ENCODE peak calls at places on chromosomes 1 and 21, in five cellular contexts. J, Z, T, M and B are unnamed samples. For H3K9me3, the result is how much of the 10 kb centered on the place peaks cover.

GRCh38 chr1:201877877-201878339 is 10.8 kb upstream of the SHISA4 start:
- DNase-seq in J (no peak), Z (peak), T (peak), M (no peak), B (peak)

GRCh38 chr1:101109791-101110190 is 84.2 kb upstream of the DPH5 start:
- DNase-seq in J (no peak), Z (no peak), T (no peak), M (no peak), B (no peak)

GRCh38 chr1:167082511-167083027 is 7.6 kb downstream of the GPA33 start:
- DNase-seq in J (peak), Z (no peak), T (no peak), M (no peak), B (peak)

GRCh38 chr1:145708063-145708462 is 895 bp upstream of the PDZK1 start:
- DNase-seq in J (no peak), Z (no peak), T (no peak), M (no peak), B (no peak)

GRCh38 chr1:215992620-215993019 is 425.5 kb downstream of the KCTD3 start:
- DNase-seq in J (no peak), Z (peak), T (no peak), M (no peak), B (no peak)

GRCh38 chr1:89466307-89466925 is 58.2 kb upstream of the LRRC8B start:
- DNase-seq in J (no peak), Z (peak), T (no peak), M (no peak), B (no peak)

GRCh38 chr1:54336121-54336520 is 70.1 kb downstream of the SSBP3 start:
- DNase-seq in J (no peak), Z (no peak), T (no peak), M (no peak), B (no peak)

GRCh38 chr21:39911792-39912191 is 44.6 kb downstream of the PCP4 start:
- DNase-seq in J (no peak), Z (no peak), T (no peak), M (no peak), B (no peak)

GRCh38 chr1:95041491-95042165 is 31.1 kb downstream of the ALG14 start:
- DNase-seq in J (peak), Z (peak), T (peak), M (no peak), B (peak)

GRCh38 chr1:61641578-61642336 is 83.2 kb downstream of the TM2D1 start:
- DNase-seq in J (peak), Z (peak), T (peak), M (peak), B (peak)

GRCh38 chr1:91760487-91760886 is 125.5 kb downstream of the TGFBR3 start:
- DNase-seq in J (no peak), Z (no peak), T (no peak), M (no peak), B (no peak)

GRCh38 chr1:12034381-12034801 is 15.1 kb downstream of the MIIP start:
- DNase-seq in J (no peak), Z (peak), T (peak), M (no peak), B (no peak)

GRCh38 chr21:37358392-37358791 is 8.2 kb upstream of the DYRK1A start:
- DNase-seq in J (no peak), Z (peak), T (no peak), M (no peak), B (no peak)

GRCh38 chr1:208203127-208203847 is 40.9 kb downstream of the PLXNA2 start:
- DNase-seq in J (peak), Z (peak), T (no peak), M (peak), B (peak)

GRCh38 chr1:109906160-109906838 is 4.3 kb upstream of the CSF1 start:
- DNase-seq in J (no peak), Z (no peak), T (no peak), M (no peak), B (no peak)

GRCh38 chr1:24769656-24770651 is 24.7 kb downstream of the CLIC4 start:
- DNase-seq in J (no peak), Z (peak), T (no peak), M (no peak), B (peak)

GRCh38 chr1:21241761-21242581 is 48.3 kb downstream of the ECE1 start:
- DNase-seq in J (no peak), Z (no peak), T (no peak), M (no peak), B (no peak)

GRCh38 chr1:44281987-44282703 is 68.9 kb downstream of the DMAP1 start:
- DNase-seq in J (no peak), Z (no peak), T (no peak), M (no peak), B (no peak)

GRCh38 chr1:37797750-37798345 is 4.2 kb downstream of the MANEAL start:
- DNase-seq in J (no peak), Z (peak), T (no peak), M (no peak), B (no peak)

GRCh38 chr1:156821801-156822200 is 5.2 kb upstream of the SH2D2A start:
- DNase-seq in J (no peak), Z (peak), T (no peak), M (no peak), B (no peak)

GRCh38 chr1:4095466-4095865 is 195.4 kb upstream of the C1orf174 start:
- DNase-seq in J (no peak), Z (no peak), T (no peak), M (no peak), B (no peak)

GRCh38 chr1:56572334-56573050 is 6.9 kb downstream of the PLPP3 start:
- DNase-seq in J (no peak), Z (no peak), T (no peak), M (no peak), B (no peak)

GRCh38 chr1:201042663-201043461 is 19.3 kb upstream of the KIF21B start:
- DNase-seq in J (peak), Z (peak), T (peak), M (peak), B (peak)

GRCh38 chr1:173016409-173016808 is 34.3 kb downstream of the TNFSF18 start:
- DNase-seq in J (no peak), Z (no peak), T (no peak), M (no peak), B (no peak)

GRCh38 chr1:202004711-202005110 is 5.7 kb upstream of the ELF3 start:
- DNase-seq in J (no peak), Z (no peak), T (no peak), M (no peak), B (no peak)

GRCh38 chr1:1561801-1562470 is 12.7 kb downstream of the SSU72 start:
- DNase-seq in J (no peak), Z (no peak), T (no peak), M (no peak), B (no peak)

GRCh38 chr1:220889333-220889732 is 10.1 kb downstream of the HLX start:
- DNase-seq in J (no peak), Z (no peak), T (no peak), M (no peak), B (no peak)

GRCh38 chr1:23539698-23540266 is 8.7 kb upstream of the E2F2 start:
- DNase-seq in J (peak), Z (peak), T (peak), M (peak), B (peak)

GRCh38 chr1:41363632-41364320 is 2.5 kb downstream of the FOXO6 start:
- DNase-seq in J (no peak), Z (no peak), T (no peak), M (no peak), B (no peak)

GRCh38 chr1:56397811-56398231 is 181.5 kb downstream of the PLPP3 start:
- DNase-seq in J (no peak), Z (peak), T (no peak), M (no peak), B (no peak)

GRCh38 chr1:113856011-113856410 is 15.5 kb downstream of the PTPN22 start:
- DNase-seq in J (no peak), Z (no peak), T (no peak), M (no peak), B (no peak)

GRCh38 chr1:24830680-24831272 is 85.5 kb downstream of the CLIC4 start:
- DNase-seq in J (no peak), Z (peak), T (no peak), M (no peak), B (no peak)

GRCh38 chr1:5748286-5749225 is 243.7 kb downstream of the NPHP4 start:
- DNase-seq in J (no peak), Z (no peak), T (no peak), M (no peak), B (no peak)

GRCh38 chr1:155127105-155127671 is 488 bp upstream of the EFNA1 start:
- DNase-seq in J (peak), Z (peak), T (peak), M (peak), B (peak)

GRCh38 chr1:227951624-227952373 is 4.1 kb upstream of the WNT9A start:
- DNase-seq in J (peak), Z (no peak), T (no peak), M (no peak), B (no peak)

GRCh38 chr21:18877932-18878331 is 474.3 kb upstream of the TMPRSS15 start:
- DNase-seq in J (no peak), Z (no peak), T (no peak), M (no peak), B (no peak)

GRCh38 chr1:75233302-75233929 is 99.2 kb downstream of the LHX8 start:
- DNase-seq in J (no peak), Z (peak), T (no peak), M (no peak), B (no peak)

GRCh38 chr1:200139661-200140250 is 112.2 kb downstream of the NR5A2 start:
- DNase-seq in J (no peak), Z (peak), T (no peak), M (no peak), B (peak)

GRCh38 chr1:22341791-22342605 is 109.7 kb upstream of the ZBTB40 start:
- DNase-seq in J (no peak), Z (peak), T (peak), M (no peak), B (no peak)
- H3K4me3 ChIP-seq in J (no peak), Z (no peak), T (no peak), M (no peak), B (no peak)

GRCh38 chr1:33065301-33065700 is 15.7 kb upstream of the AZIN2 start:
- DNase-seq in J (no peak), Z (no peak), T (no peak), M (no peak), B (no peak)
- H3K9me3 ChIP-seq in J (under half), Z (under half), T (under half), M (under half), B (under half)

GRCh38 chr1:210311726-210312493 is 16.8 kb upstream of the HHAT start:
- DNase-seq in J (no peak), Z (peak), T (peak), M (no peak), B (no peak)
- H3K4me3 ChIP-seq in J (peak), Z (peak), T (no peak), M (peak), B (no peak)

GRCh38 chr1:106492876-106493275 is 563.6 kb upstream of the PRMT6 start:
- DNase-seq in J (no peak), Z (no peak), T (no peak), M (no peak), B (no peak)
- H3K9me3 ChIP-seq in J (under half), Z (under half), T (under half), M (under half), B (under half)